ENCODE peak calls at places on chromosomes 1 and 21, in nine cellular contexts. A, N, W, T, Q, V, K, X and S are unnamed samples.

GRCh38 chr1:185087101-185087500 is 41.7 kb downstream of the RNF2 start:
- DNase-seq in Q (no peak), T (no peak), K (no peak), A (no peak), N (no peak), W (no peak), V (no peak), X (no peak), S (no peak)

GRCh38 chr1:224922404-224923164 is 6.9 kb upstream of the DNAH14 start:
- DNase-seq in V (no peak), T (peak), Q (no peak), A (no peak), K (peak), X (no peak), N (no peak), W (peak), S (no peak)

GRCh38 chr1:21216835-21217811 is 40.4 kb upstream of the EIF4G3 start:
- DNase-seq in N (peak), A (peak), Q (no peak), X (no peak), W (no peak), T (peak), K (peak), V (peak), S (peak)

GRCh38 chr1:61368876-61369275 is 286.5 kb downstream of the NFIA start:
- DNase-seq in A (no peak), T (no peak), N (no peak), W (no peak), Q (no peak), K (no peak), V (no peak), X (no peak), S (no peak)

GRCh38 chr1:171457412-171457811 is 27.9 kb upstream of the PRRC2C start:
- DNase-seq in Q (no peak), K (no peak), V (no peak), N (no peak), A (no peak), W (peak), T (peak), X (no peak), S (no peak)

GRCh38 chr1:48055854-48056253 is 58.7 kb upstream of the TRABD2B start:
- DNase-seq in N (no peak), K (no peak), V (no peak), T (no peak), X (no peak), A (no peak), W (no peak), Q (no peak), S (no peak)

GRCh38 chr1:228647523-228648444 is 87.5 kb upstream of the RHOU start:
- DNase-seq in Q (peak), N (peak), V (peak), W (no peak), A (no peak), K (peak), T (peak), X (no peak), S (peak)

GRCh38 chr1:52651904-52652303 is 18.9 kb downstream of the SHISAL2A start:
- DNase-seq in Q (no peak), X (no peak), V (no peak), A (no peak), T (no peak), W (no peak), K (no peak), N (no peak), S (no peak)

GRCh38 chr21:34946385-34947121 is 102.5 kb downstream of the RUNX1 start:
- DNase-seq in W (no peak), K (no peak), T (no peak), V (no peak), N (no peak), A (no peak), Q (no peak), X (no peak), S (no peak)

GRCh38 chr1:61053712-61054608 is 28.4 kb upstream of the NFIA start:
- DNase-seq in X (no peak), V (no peak), A (no peak), N (peak), Q (no peak), T (peak), W (no peak), K (no peak), S (no peak)

GRCh38 chr21:43936186-43936967 is 71.4 kb downstream of the AGPAT3 start:
- DNase-seq in N (no peak), K (no peak), X (no peak), A (no peak), Q (no peak), T (no peak), V (no peak), W (no peak), S (no peak)

GRCh38 chr1:58441699-58442098 is 104.8 kb downstream of the OMA1 start:
- DNase-seq in V (no peak), W (no peak), N (no peak), Q (no peak), T (no peak), A (no peak), K (no peak), X (no peak), S (no peak)

GRCh38 chr1:28301368-28302174 is 27.3 kb upstream of the MED18 start:
- DNase-seq in T (no peak), V (no peak), A (no peak), N (no peak), Q (no peak), W (no peak), K (no peak), X (peak), S (no peak)

GRCh38 chr1:67673468-67674201 is 11.4 kb upstream of the GADD45A start:
- DNase-seq in W (no peak), K (no peak), T (no peak), N (no peak), A (no peak), Q (no peak), X (no peak), V (no peak), S (no peak)

GRCh38 chr1:45864765-45865164 is 61.4 kb downstream of the MAST2 start:
- DNase-seq in K (no peak), T (no peak), V (no peak), X (no peak), A (no peak), W (no peak), N (no peak), Q (no peak), S (no peak)

GRCh38 chr1:66563094-66563800 is 29.3 kb downstream of the SGIP1 start:
- DNase-seq in N (no peak), V (no peak), A (no peak), T (no peak), K (peak), X (peak), Q (no peak), W (peak), S (peak)

DNA sequence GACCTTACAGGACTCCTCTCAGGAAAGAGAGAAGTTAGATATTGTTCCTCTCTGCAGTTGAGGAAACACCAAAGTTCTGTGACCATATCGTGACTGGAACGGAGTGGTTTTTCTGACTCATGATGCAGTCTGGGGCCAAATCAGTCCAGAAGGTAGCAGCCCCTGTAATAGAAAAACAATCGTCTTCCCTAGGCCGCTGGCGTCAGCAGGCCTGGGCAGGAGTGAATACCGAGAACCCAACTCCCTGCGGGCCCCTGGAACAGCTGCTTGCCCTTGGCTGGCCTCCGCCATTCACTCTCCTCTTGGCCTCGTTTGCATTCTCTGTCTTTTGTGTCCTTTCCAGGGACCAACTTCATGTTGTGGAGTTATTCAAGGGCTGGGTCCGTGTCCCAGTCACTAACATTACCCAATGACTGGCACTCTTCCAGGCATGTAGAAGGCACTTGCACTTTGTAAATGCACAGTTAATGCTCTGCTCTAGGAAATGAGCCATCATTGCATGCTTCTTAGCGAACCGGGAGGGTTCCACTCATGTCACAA is 10.9 kb upstream of the CD101 start:
- DNase-seq in K (peak), W (no peak), A (peak), T (no peak), X (no peak), Q (peak), N (peak), V (no peak), S (peak)
- H3K4me3 ChIP-seq in K (no peak), W (no peak), A (no peak), T (no peak), X (no peak), Q (no peak), N (no peak), V (no peak), S (no peak)

GRCh38 chr1:244860078-244860477 is 4.3 kb downstream of the HNRNPU start:
- DNase-seq in A (no peak), N (no peak), Q (no peak), W (no peak), T (no peak), X (no peak), V (no peak), K (no peak), S (no peak)
- H3K4me3 ChIP-seq in A (peak), N (peak), Q (peak), W (peak), T (peak), X (no peak), V (no peak), K (no peak), S (peak)

GRCh38 chr1:31792116-31792515 is 23.7 kb downstream of the SPOCD1 start:
- DNase-seq in V (no peak), N (no peak), K (no peak), W (no peak), T (no peak), X (no peak), Q (peak), A (peak), S (no peak)
- H3K4me3 ChIP-seq in V (no peak), N (no peak), K (no peak), W (no peak), T (no peak), X (no peak), Q (no peak), A (no peak), S (no peak)

GRCh38 chr21:25961042-25961441 is 209.5 kb downstream of the APP start:
- DNase-seq in A (no peak), X (no peak), W (no peak), T (peak), K (no peak), Q (no peak), N (no peak), V (no peak), S (no peak)
- H3K4me3 ChIP-seq in A (no peak), X (no peak), W (no peak), T (peak), K (no peak), Q (no peak), N (no peak), V (no peak), S (no peak)

GRCh38 chr1:92442351-92442750 is 44.4 kb downstream of the GFI1 start:
- DNase-seq in A (no peak), N (no peak), X (no peak), W (no peak), Q (no peak), T (no peak), V (no peak), K (no peak), S (no peak)
- H3K4me3 ChIP-seq in A (no peak), N (no peak), X (no peak), W (no peak), Q (no peak), T (no peak), V (no peak), K (no peak), S (no peak)

GRCh38 chr1:116769561-116769977 is 15.3 kb downstream of the CD2 start:
- DNase-seq in V (peak), W (no peak), Q (no peak), X (no peak), N (no peak), K (no peak), T (no peak), A (no peak), S (no peak)

GRCh38 chr1:116769050-116769449 is 14.8 kb downstream of the CD2 start:
- DNase-seq in A (no peak), T (no peak), V (no peak), X (no peak), Q (no peak), K (no peak), N (no peak), W (no peak), S (no peak)

GRCh38 chr1:116769994-116770393 is 15.8 kb downstream of the CD2 start:
- DNase-seq in X (no peak), Q (no peak), T (no peak), N (no peak), K (no peak), W (no peak), V (no peak), A (no peak), S (no peak)

GRCh38 chr1:116771997-116772647 is 17.9 kb downstream of the CD2 start:
- DNase-seq in V (no peak), K (no peak), W (no peak), X (no peak), N (no peak), A (no peak), Q (no peak), T (no peak), S (no peak)

DNA sequence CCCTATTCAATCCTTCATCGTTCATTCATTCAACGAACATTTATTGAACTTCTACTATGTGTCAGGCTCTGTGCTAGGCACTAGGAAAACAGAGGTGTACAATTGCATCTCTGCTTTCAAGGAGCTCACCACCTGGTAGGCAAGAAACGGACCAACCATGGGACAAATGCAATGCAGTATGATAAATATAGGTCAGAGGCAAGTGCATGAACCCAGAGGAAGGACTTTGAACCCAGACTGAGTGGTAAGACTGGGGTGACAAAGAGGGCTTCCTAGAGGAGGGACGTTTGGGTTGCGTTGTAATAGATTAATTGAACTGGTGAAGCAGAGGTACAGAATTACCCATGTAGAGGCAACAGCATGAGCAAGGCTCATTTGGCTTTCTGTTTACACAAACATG is 16.4 kb downstream of the CD2 start:
- DNase-seq in N (no peak), K (no peak), Q (no peak), A (no peak), X (no peak), V (no peak), W (no peak), T (no peak), S (no peak)
- H3K4me3 ChIP-seq in N (no peak), K (no peak), Q (no peak), A (no peak), X (no peak), V (no peak), W (no peak), T (no peak), S (no peak)

GRCh38 chr1:206467915-206468314 is 2.4 kb upstream of the IKBKE start:
- DNase-seq in K (no peak), W (no peak), A (no peak), Q (no peak), T (no peak), N (no peak), X (no peak), V (no peak), S (no peak)

GRCh38 chr1:206468571-206468970 is 1.7 kb upstream of the IKBKE start:
- DNase-seq in W (no peak), A (no peak), Q (no peak), N (no peak), T (no peak), K (no peak), V (no peak), X (no peak), S (no peak)

GRCh38 chr1:206470692-206471414 is 577 bp downstream of the IKBKE start:
- DNase-seq in W (peak), N (no peak), T (peak), A (no peak), Q (no peak), K (peak), V (peak), X (no peak), S (peak)

GRCh38 chr1:206469933-206470691 is at the start of gene IKBKE:
- DNase-seq in W (peak), A (no peak), V (peak), T (peak), Q (no peak), N (no peak), K (peak), X (no peak), S (peak)

GRCh38 chr1:206469411-206469932 is 804 bp upstream of the IKBKE start:
- DNase-seq in X (no peak), Q (no peak), W (no peak), T (no peak), A (no peak), K (no peak), N (no peak), V (peak), S (no peak)
- H3K4me3 ChIP-seq in X (no peak), Q (peak), W (no peak), T (no peak), A (peak), K (no peak), N (no peak), V (peak), S (peak)